ENCODE peak calls at places on chromosomes 11 and 22, in four cellular contexts. One of them, this sample, is unnamed.

GRCh38 chr11:64223001-64223651 is 2.9 kb downstream of the TRPT1 start:
- DNase-seq in pons: no peak
- DNase-seq in uterus: no peak
- DNase-seq in CD8-positive, alpha-beta T cell: no peak
- DNase-seq in this sample: no peak

GRCh38 chr11:124612045-124612444 is 817 bp downstream of the PANX3 start:
- DNase-seq in uterus: no peak
- DNase-seq in pons: no peak
- DNase-seq in CD8-positive, alpha-beta T cell: no peak
- DNase-seq in this sample: no peak

GRCh38 chr11:12523180-12523924 is 146.0 kb downstream of the PARVA start:
- DNase-seq in CD8-positive, alpha-beta T cell: no peak
- DNase-seq in pons: no peak
- DNase-seq in uterus: no peak
- DNase-seq in this sample: no peak

GRCh38 chr22:36359172-36359973 is 28.4 kb downstream of the MYH9 start:
- DNase-seq in uterus: no peak
- DNase-seq in CD8-positive, alpha-beta T cell: no peak
- DNase-seq in pons: no peak
- DNase-seq in this sample: no peak

GRCh38 chr11:69297225-69297925 is 3.4 kb downstream of the MYEOV start:
- DNase-seq in uterus: peak
- DNase-seq in pons: peak
- DNase-seq in CD8-positive, alpha-beta T cell: peak
- DNase-seq in this sample: peak

GRCh38 chr22:45542001-45542520 is 39.4 kb downstream of the FBLN1 start:
- DNase-seq in CD8-positive, alpha-beta T cell: no peak
- DNase-seq in pons: no peak
- DNase-seq in uterus: no peak
- DNase-seq in this sample: no peak

GRCh38 chr11:122180435-122180834 is 64.4 kb upstream of the BLID start:
- DNase-seq in CD8-positive, alpha-beta T cell: no peak
- DNase-seq in uterus: peak
- DNase-seq in pons: no peak
- DNase-seq in this sample: no peak

GRCh38 chr11:92776676-92777075 is 192.8 kb upstream of the MTNR1B start:
- DNase-seq in pons: no peak
- DNase-seq in CD8-positive, alpha-beta T cell: no peak
- DNase-seq in uterus: no peak
- DNase-seq in this sample: no peak

GRCh38 chr11:33709471-33709870 is 8.8 kb upstream of the C11orf91 start:
- DNase-seq in pons: no peak
- DNase-seq in CD8-positive, alpha-beta T cell: no peak
- DNase-seq in uterus: no peak
- DNase-seq in this sample: no peak